ENCODE peak calls at places on chromosomes 6 and 20, in seven cellular contexts. One of them, this sample, is unnamed.

GRCh38 chr20:50313223-50313820 is 122.7 kb downstream of the CEBPB start:
- DNase-seq in HCT116: no peak
- DNase-seq in GM23338: no peak
- DNase-seq in ovary: no peak
- DNase-seq in cardiac muscle cell: no peak
- DNase-seq in heart right ventricle: no peak
- DNase-seq in HepG2: no peak
- DNase-seq in this sample: no peak

GRCh38 chr6:79713701-79714322 is 82.7 kb downstream of the SH3BGRL2 start:
- DNase-seq in cardiac muscle cell: peak; percentile 66
- DNase-seq in heart right ventricle: no peak
- DNase-seq in GM23338: peak; percentile 78
- DNase-seq in HepG2: peak; percentile 54
- DNase-seq in ovary: peak; percentile 26
- DNase-seq in HCT116: peak; percentile 47
- DNase-seq in this sample: peak; percentile 16

GRCh38 chr6:3139090-3139903 is 18.0 kb downstream of the TUBB2A start:
- DNase-seq in HepG2: peak; percentile 98
- DNase-seq in ovary: no peak
- DNase-seq in heart right ventricle: peak; percentile 43
- DNase-seq in cardiac muscle cell: peak; percentile 48
- DNase-seq in HCT116: no peak
- DNase-seq in GM23338: no peak
- DNase-seq in this sample: peak; percentile 50

GRCh38 chr6:40887904-40888303 is 151.1 kb downstream of the UNC5CL start:
- DNase-seq in GM23338: no peak
- DNase-seq in cardiac muscle cell: no peak
- DNase-seq in heart right ventricle: no peak
- DNase-seq in HCT116: no peak
- DNase-seq in HepG2: no peak
- DNase-seq in ovary: no peak
- DNase-seq in this sample: no peak

GRCh38 chr6:5202941-5203340 is 57.8 kb downstream of the LYRM4 start:
- DNase-seq in ovary: no peak
- DNase-seq in GM23338: no peak
- DNase-seq in heart right ventricle: no peak
- DNase-seq in HCT116: no peak
- DNase-seq in cardiac muscle cell: no peak
- DNase-seq in HepG2: peak; percentile 52
- DNase-seq in this sample: no peak

GRCh38 chr6:56842602-56843475 is 112.1 kb upstream of the BEND6 start:
- DNase-seq in heart right ventricle: peak; percentile 57
- DNase-seq in HCT116: no peak
- DNase-seq in GM23338: peak; percentile 66
- DNase-seq in cardiac muscle cell: peak; percentile 41
- DNase-seq in ovary: peak; percentile 60
- DNase-seq in HepG2: no peak
- DNase-seq in this sample: peak; percentile 39

GRCh38 chr6:68975064-68975463 is 340.0 kb downstream of the ADGRB3 start:
- DNase-seq in GM23338: peak; percentile 42
- DNase-seq in cardiac muscle cell: peak; percentile 1
- DNase-seq in ovary: no peak
- DNase-seq in heart right ventricle: no peak
- DNase-seq in HCT116: no peak
- DNase-seq in HepG2: no peak
- DNase-seq in this sample: no peak

GRCh38 chr6:145829102-145829501 is 14.5 kb upstream of the FBXO30 start:
- DNase-seq in HepG2: no peak
- DNase-seq in HCT116: no peak
- DNase-seq in GM23338: peak; percentile 15
- DNase-seq in heart right ventricle: peak; percentile 31
- DNase-seq in ovary: no peak
- DNase-seq in cardiac muscle cell: no peak
- DNase-seq in this sample: peak; percentile 40

GRCh38 chr6:659716-660581 is 3.0 kb upstream of the HUS1B start:
- DNase-seq in cardiac muscle cell: peak; percentile 12
- DNase-seq in GM23338: peak; percentile 76
- DNase-seq in heart right ventricle: no peak
- DNase-seq in HCT116: no peak
- DNase-seq in HepG2: no peak
- DNase-seq in ovary: no peak
- DNase-seq in this sample: no peak

GRCh38 chr6:168417660-168418059 is 23.3 kb upstream of the SMOC2 start:
- DNase-seq in HCT116: no peak
- DNase-seq in heart right ventricle: no peak
- DNase-seq in cardiac muscle cell: no peak
- DNase-seq in HepG2: no peak
- DNase-seq in GM23338: no peak
- DNase-seq in ovary: no peak
- DNase-seq in this sample: no peak

GRCh38 chr6:134983823-134984222 is 33.9 kb upstream of the ALDH8A1 start:
- DNase-seq in cardiac muscle cell: no peak
- DNase-seq in heart right ventricle: no peak
- DNase-seq in HCT116: no peak
- DNase-seq in GM23338: no peak
- DNase-seq in HepG2: no peak
- DNase-seq in ovary: no peak
- DNase-seq in this sample: no peak

GRCh38 chr6:119310486-119311036 is 39.0 kb downstream of the MAN1A1 start:
- DNase-seq in heart right ventricle: no peak
- DNase-seq in ovary: no peak
- DNase-seq in cardiac muscle cell: peak; percentile 20
- DNase-seq in HCT116: no peak
- DNase-seq in HepG2: no peak
- DNase-seq in GM23338: no peak
- DNase-seq in this sample: no peak

GRCh38 chr6:61868507-61869080 is 417.4 kb downstream of the KHDRBS2 start:
- DNase-seq in cardiac muscle cell: no peak
- DNase-seq in HCT116: no peak
- DNase-seq in GM23338: no peak
- DNase-seq in HepG2: no peak
- DNase-seq in ovary: no peak
- DNase-seq in heart right ventricle: no peak
- DNase-seq in this sample: no peak

GRCh38 chr20:3995067-3995748 is 20.1 kb downstream of the RNF24 start:
- DNase-seq in ovary: no peak
- DNase-seq in GM23338: peak; percentile 45
- DNase-seq in cardiac muscle cell: peak; percentile 40
- DNase-seq in HepG2: no peak
- DNase-seq in HCT116: no peak
- DNase-seq in heart right ventricle: no peak
- DNase-seq in this sample: no peak

GRCh38 chr6:72151742-72152141 is 265.4 kb downstream of the RIMS1 start:
- DNase-seq in HepG2: no peak
- DNase-seq in ovary: no peak
- DNase-seq in HCT116: no peak
- DNase-seq in heart right ventricle: no peak
- DNase-seq in cardiac muscle cell: no peak
- DNase-seq in GM23338: peak; percentile 25
- DNase-seq in this sample: no peak

GRCh38 chr6:53917464-53917842 is 122.6 kb downstream of the LRRC1 start:
- DNase-seq in GM23338: no peak
- DNase-seq in HCT116: no peak
- DNase-seq in heart right ventricle: no peak
- DNase-seq in ovary: no peak
- DNase-seq in HepG2: no peak
- DNase-seq in cardiac muscle cell: no peak
- DNase-seq in this sample: no peak

GRCh38 chr6:134177753-134178229 is 125.4 kb upstream of the SLC2A12 start:
- DNase-seq in ovary: no peak
- DNase-seq in GM23338: no peak
- DNase-seq in HCT116: no peak
- DNase-seq in cardiac muscle cell: peak; percentile 80
- DNase-seq in HepG2: peak; percentile 56
- DNase-seq in heart right ventricle: no peak
- DNase-seq in this sample: no peak

GRCh38 chr20:24441600-24441999 is 27.8 kb upstream of the SYNDIG1 start:
- DNase-seq in GM23338: no peak
- DNase-seq in heart right ventricle: no peak
- DNase-seq in cardiac muscle cell: no peak
- DNase-seq in ovary: no peak
- DNase-seq in HCT116: no peak
- DNase-seq in HepG2: no peak
- DNase-seq in this sample: no peak
- H3K27me3 ChIP-seq in GM23338: no peaks in the 10 kb centered on the region
- H3K27me3 ChIP-seq in heart right ventricle: no peaks in the 10 kb centered on the region
- H3K27me3 ChIP-seq in cardiac muscle cell: no peaks in the 10 kb centered on the region
- H3K27me3 ChIP-seq in ovary: no peaks in the 10 kb centered on the region
- H3K27me3 ChIP-seq in HCT116: no peaks in the 10 kb centered on the region
- H3K27me3 ChIP-seq in HepG2: peaks cover 10% of the 10 kb centered on the region
- H3K27me3 ChIP-seq in this sample: peaks cover 92% of the 10 kb centered on the region

DNA sequence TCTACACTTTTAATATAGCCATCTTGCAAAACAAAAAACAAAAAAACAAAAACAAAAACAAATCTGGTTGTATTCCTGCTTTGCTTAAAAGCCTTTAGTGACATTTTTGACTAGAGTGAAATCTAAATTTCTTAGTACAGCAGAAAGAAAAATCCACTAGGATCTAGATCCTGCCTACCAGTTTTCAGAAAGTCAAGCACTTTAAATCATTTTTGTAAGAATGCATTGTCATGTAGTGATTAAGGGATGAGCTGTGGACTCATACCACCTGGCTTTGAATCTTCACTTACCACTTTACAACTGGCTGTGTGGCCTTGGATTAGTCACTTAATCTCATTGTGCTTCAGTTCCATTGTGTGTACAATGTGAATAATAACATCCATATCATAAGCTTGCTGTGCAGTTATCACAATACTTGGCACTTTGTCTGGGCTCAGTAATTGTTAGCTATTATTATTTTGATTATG is 4.0 kb downstream of the MKKS start:
- DNase-seq in ovary: no peak
- DNase-seq in GM23338: no peak
- DNase-seq in HCT116: no peak
- DNase-seq in HepG2: peak; percentile 80
- DNase-seq in cardiac muscle cell: no peak
- DNase-seq in heart right ventricle: no peak
- DNase-seq in this sample: no peak
- H3K4me1 ChIP-seq in ovary: peaks cover 10% of the 10 kb centered on the region
- H3K4me1 ChIP-seq in GM23338: peaks cover 23% of the 10 kb centered on the region
- H3K4me1 ChIP-seq in HCT116: peaks cover 25% of the 10 kb centered on the region
- H3K4me1 ChIP-seq in HepG2: peaks cover 63% of the 10 kb centered on the region
- H3K4me1 ChIP-seq in cardiac muscle cell: peaks cover 18% of the 10 kb centered on the region
- H3K4me1 ChIP-seq in heart right ventricle: peaks cover 49% of the 10 kb centered on the region
- H3K4me1 ChIP-seq in this sample: peaks cover 82% of the 10 kb centered on the region

DNA sequence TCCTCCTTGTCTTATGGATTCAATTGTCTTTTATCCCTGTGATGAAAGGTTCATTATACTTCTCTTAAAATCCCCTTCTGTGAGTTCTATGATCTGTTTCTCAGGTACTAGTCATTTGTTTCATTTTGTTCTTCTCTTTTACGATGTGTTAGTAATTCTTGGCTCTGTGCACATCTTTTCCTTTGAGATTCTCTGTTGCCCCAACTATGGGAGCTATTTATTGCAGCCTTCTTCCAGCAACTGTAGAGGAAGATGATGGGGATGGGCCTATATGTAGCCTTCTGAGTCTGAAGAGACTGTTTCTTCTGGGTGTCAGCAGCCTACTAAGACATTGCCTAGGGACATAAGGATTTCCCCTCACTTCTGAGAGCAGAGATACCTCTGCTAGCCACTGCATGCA is 50.4 kb upstream of the TRERF1 start:
- DNase-seq in ovary: no peak
- DNase-seq in HCT116: no peak
- DNase-seq in heart right ventricle: no peak
- DNase-seq in cardiac muscle cell: no peak
- DNase-seq in GM23338: no peak
- DNase-seq in HepG2: no peak
- DNase-seq in this sample: no peak
- H3K27me3 ChIP-seq in ovary: no peaks in the 10 kb centered on the region
- H3K27me3 ChIP-seq in HCT116: no peaks in the 10 kb centered on the region
- H3K27me3 ChIP-seq in heart right ventricle: no peaks in the 10 kb centered on the region
- H3K27me3 ChIP-seq in cardiac muscle cell: no peaks in the 10 kb centered on the region
- H3K27me3 ChIP-seq in GM23338: no peaks in the 10 kb centered on the region
- H3K27me3 ChIP-seq in HepG2: peaks cover 6% of the 10 kb centered on the region
- H3K27me3 ChIP-seq in this sample: peaks cover 10% of the 10 kb centered on the region

DNA sequence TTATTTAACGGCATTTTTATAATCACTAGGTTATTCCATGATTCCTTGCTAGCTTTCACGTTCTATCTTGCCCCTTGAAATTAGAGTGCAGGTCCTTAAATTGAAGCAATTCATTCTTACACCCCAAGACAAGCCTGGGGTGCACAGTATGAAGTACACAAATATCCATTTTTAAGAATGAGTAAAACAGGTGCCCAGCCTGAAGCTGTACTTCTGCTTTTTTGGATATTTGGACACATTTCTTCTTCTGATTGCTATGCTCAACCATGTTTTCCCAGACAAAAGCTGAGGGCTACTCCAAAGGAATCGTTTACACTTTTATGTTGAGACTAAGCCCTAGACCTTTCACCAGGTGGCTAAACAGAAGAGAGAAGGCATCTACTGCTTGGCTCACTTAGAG is 7.9 kb upstream of the TAGAP start:
- DNase-seq in ovary: no peak
- DNase-seq in GM23338: no peak
- DNase-seq in heart right ventricle: no peak
- DNase-seq in HCT116: no peak
- DNase-seq in HepG2: no peak
- DNase-seq in cardiac muscle cell: no peak
- DNase-seq in this sample: no peak
- H3K4me1 ChIP-seq in ovary: no peaks in the 10 kb centered on the region
- H3K4me1 ChIP-seq in GM23338: no peaks in the 10 kb centered on the region
- H3K4me1 ChIP-seq in heart right ventricle: peaks cover 49% of the 10 kb centered on the region
- H3K4me1 ChIP-seq in HCT116: no peaks in the 10 kb centered on the region
- H3K4me1 ChIP-seq in HepG2: no peaks in the 10 kb centered on the region
- H3K4me1 ChIP-seq in cardiac muscle cell: no peaks in the 10 kb centered on the region
- H3K4me1 ChIP-seq in this sample: no peaks in the 10 kb centered on the region

GRCh38 chr6:29861521-29862255 is 34.1 kb downstream of the HLA-G start:
- DNase-seq in HepG2: no peak
- DNase-seq in GM23338: no peak
- DNase-seq in HCT116: no peak
- DNase-seq in heart right ventricle: no peak
- DNase-seq in ovary: no peak
- DNase-seq in cardiac muscle cell: peak; percentile 11
- DNase-seq in this sample: no peak

GRCh38 chr6:29853245-29853644 is 25.6 kb downstream of the HLA-G start:
- DNase-seq in ovary: no peak
- DNase-seq in HCT116: no peak
- DNase-seq in heart right ventricle: no peak
- DNase-seq in GM23338: no peak
- DNase-seq in HepG2: no peak
- DNase-seq in cardiac muscle cell: no peak
- DNase-seq in this sample: no peak

DNA sequence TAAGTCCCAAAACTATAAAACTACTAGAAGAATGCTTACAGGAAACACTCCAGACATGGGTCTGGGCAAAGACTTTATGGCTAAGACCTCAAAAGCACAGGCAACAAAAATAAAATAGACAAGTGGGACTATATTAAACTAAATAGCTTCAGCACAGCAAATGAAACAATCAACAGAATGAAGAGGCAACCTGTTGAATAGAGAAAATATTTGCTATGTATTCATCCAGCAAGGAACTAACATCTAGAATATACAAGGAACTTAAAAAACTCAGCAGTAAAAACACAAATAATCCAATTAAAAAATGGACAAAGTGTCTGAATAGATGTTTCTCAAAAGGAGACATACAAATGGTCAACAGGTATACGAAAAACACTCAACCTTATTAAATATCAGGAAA is 30.4 kb downstream of the HLA-G start:
- DNase-seq in cardiac muscle cell: no peak
- DNase-seq in HCT116: no peak
- DNase-seq in GM23338: no peak
- DNase-seq in heart right ventricle: no peak
- DNase-seq in ovary: no peak
- DNase-seq in HepG2: no peak
- DNase-seq in this sample: no peak
- H3K27me3 ChIP-seq in cardiac muscle cell: peaks cover 15% of the 10 kb centered on the region
- H3K27me3 ChIP-seq in HCT116: no peaks in the 10 kb centered on the region
- H3K27me3 ChIP-seq in GM23338: peaks cover 13% of the 10 kb centered on the region
- H3K27me3 ChIP-seq in heart right ventricle: peaks cover 2% of the 10 kb centered on the region
- H3K27me3 ChIP-seq in ovary: no peaks in the 10 kb centered on the region
- H3K27me3 ChIP-seq in HepG2: peaks cover 4% of the 10 kb centered on the region
- H3K27me3 ChIP-seq in this sample: peaks cover 42% of the 10 kb centered on the region

GRCh38 chr20:1629321-1629720 is 9.5 kb upstream of the SIRPB1 start:
- DNase-seq in ovary: no peak
- DNase-seq in cardiac muscle cell: no peak
- DNase-seq in HCT116: no peak
- DNase-seq in heart right ventricle: no peak
- DNase-seq in GM23338: no peak
- DNase-seq in HepG2: no peak
- DNase-seq in this sample: no peak
- H3K4me1 ChIP-seq in ovary: no peaks in the 10 kb centered on the region
- H3K4me1 ChIP-seq in cardiac muscle cell: no peaks in the 10 kb centered on the region
- H3K4me1 ChIP-seq in HCT116: peaks cover 10% of the 10 kb centered on the region
- H3K4me1 ChIP-seq in heart right ventricle: peaks cover 24% of the 10 kb centered on the region
- H3K4me1 ChIP-seq in GM23338: peaks cover 14% of the 10 kb centered on the region
- H3K4me1 ChIP-seq in HepG2: peaks cover 8% of the 10 kb centered on the region
- H3K4me1 ChIP-seq in this sample: no peaks in the 10 kb centered on the region

This sample was measured in left ventricle myocardium inferior.